ENCODE peak calls at places on chromosomes 5 and 9, in six cellular contexts. Z, C, U, N, I and S are unnamed samples.

GRCh38 chr5:95940758-95941682 is 20.6 kb downstream of the ELL2 start:
- DNase-seq in N (no peak), C (no peak), I (peak; percentile 47), U (no peak), Z (no peak), S (no peak)

GRCh38 chr9:95494022-95494415 is 22.8 kb downstream of the PTCH1 start:
- DNase-seq in N (no peak), I (no peak), Z (no peak), C (no peak), U (peak; percentile 86), S (no peak)

GRCh38 chr5:59328801-59329296 is 564.7 kb downstream of the PDE4D start:
- DNase-seq in N (no peak), U (no peak), Z (no peak), I (peak; percentile 87), C (peak; percentile 40), S (no peak)

GRCh38 chr9:87760534-87760933 is 34.6 kb downstream of the CTSL start:
- DNase-seq in Z (no peak), U (no peak), I (no peak), N (no peak), C (no peak), S (no peak)

GRCh38 chr9:136090768-136091581 is 4.1 kb downstream of the NACC2 start:
- DNase-seq in U (no peak), C (peak; percentile 28), Z (no peak), N (no peak), I (peak; percentile 44), S (no peak)

GRCh38 chr9:126514037-126514821 is 99.5 kb upstream of the LMX1B start:
- DNase-seq in C (peak; percentile 29), I (peak; percentile 31), N (peak; percentile 70), Z (no peak), U (peak; percentile 66), S (no peak)

GRCh38 chr9:130186839-130187522 is 14.8 kb downstream of the NCS1 start:
- DNase-seq in U (no peak), C (peak; percentile 61), N (peak; percentile 87), I (peak; percentile 61), Z (peak; percentile 59), S (no peak)

GRCh38 chr9:37421914-37422288 is 595 bp upstream of the GRHPR start:
- DNase-seq in N (no peak), Z (no peak), I (peak; percentile 20), U (no peak), C (no peak), S (peak; percentile 91)

GRCh38 chr9:106772523-106773290 is 90.3 kb upstream of the ZNF462 start:
- DNase-seq in U (no peak), N (no peak), C (peak; percentile 63), I (no peak), Z (no peak), S (no peak)

GRCh38 chr5:158590936-158591863 is 508.5 kb downstream of the EBF1 start:
- DNase-seq in N (no peak), C (peak; percentile 13), U (no peak), I (peak; percentile 66), Z (no peak), S (no peak)

GRCh38 chr9:131370638-131371037 is 23.2 kb upstream of the PRRC2B start:
- DNase-seq in C (no peak), N (no peak), Z (no peak), I (no peak), U (no peak), S (no peak)

GRCh38 chr5:160438316-160439204 is 16.9 kb downstream of the PTTG1 start:
- DNase-seq in C (peak; percentile 63), N (peak; percentile 65), U (peak; percentile 79), Z (peak; percentile 62), I (peak; percentile 58), S (no peak)

GRCh38 chr5:36217591-36217990 is 24.1 kb downstream of the NADK2 start:
- DNase-seq in N (no peak), I (no peak), U (no peak), C (no peak), Z (no peak), S (no peak)

GRCh38 chr9:101462558-101462957 is 27.0 kb upstream of the ALDOB start:
- DNase-seq in C (peak; percentile 65), I (peak; percentile 72), U (no peak), N (no peak), Z (no peak), S (no peak)

GRCh38 chr9:100474082-100474949 is 1.4 kb downstream of the TMEFF1 start:
- DNase-seq in C (no peak), I (no peak), U (peak; percentile 18), Z (no peak), N (no peak), S (no peak)

GRCh38 chr5:140648132-140648432 is 453 bp downstream of the IK start:
- DNase-seq in Z (no peak), N (no peak), I (no peak), C (no peak), U (no peak), S (no peak)

GRCh38 chr5:113053614-113054013 is 77.0 kb downstream of the DCP2 start:
- DNase-seq in N (no peak), U (no peak), Z (no peak), I (peak; percentile 64), C (peak; percentile 99), S (no peak)

GRCh38 chr9:2427016-2427891 is 194.3 kb upstream of the VLDLR start:
- DNase-seq in U (no peak), N (no peak), C (no peak), Z (no peak), I (no peak), S (peak; percentile 86)